ENCODE peak calls at places on chromosomes 3 and 15, in six cellular contexts. G, K, U, N, D and Q are unnamed samples. For H3K4me1, the result is how much of the 10 kb centered on the place peaks cover.

GRCh38 chr3:187931111-187931510 is 185.8 kb upstream of the BCL6 start:
- DNase-seq in U (no peak), K (no peak), D (no peak), N (no peak), G (no peak), Q (no peak)

GRCh38 chr3:12807960-12808359 is 11.5 kb downstream of the CAND2 start:
- DNase-seq in D (no peak), G (no peak), U (no peak), N (no peak), K (no peak), Q (peak)

GRCh38 chr15:49876401-49877038 is 242.5 kb downstream of the ATP8B4 start:
- DNase-seq in D (peak), G (no peak), U (no peak), N (no peak), K (peak), Q (no peak)

GRCh38 chr3:176561826-176562225 is 635.5 kb downstream of the TBL1XR1 start:
- DNase-seq in U (no peak), D (no peak), K (no peak), G (no peak), N (no peak), Q (no peak)

GRCh38 chr3:69012111-69012835 is 1.2 kb downstream of the EOGT start:
- DNase-seq in G (peak), K (no peak), N (no peak), D (peak), U (peak), Q (no peak)

GRCh38 chr3:72210248-72210647 is 425.3 kb upstream of the PROK2 start:
- DNase-seq in N (no peak), D (no peak), U (no peak), G (no peak), K (no peak), Q (no peak)

GRCh38 chr3:6928064-6928463 is 67.1 kb downstream of the GRM7 start:
- DNase-seq in D (no peak), U (no peak), K (no peak), G (no peak), N (no peak), Q (no peak)

GRCh38 chr15:39095218-39095879 is 485.5 kb upstream of the THBS1 start:
- DNase-seq in K (no peak), N (no peak), U (no peak), G (no peak), D (peak), Q (no peak)

GRCh38 chr15:88848203-88848602 is 45.0 kb downstream of the ACAN start:
- DNase-seq in G (no peak), N (no peak), U (no peak), K (no peak), D (no peak), Q (no peak)

GRCh38 chr3:50345586-50345985 is at the start of gene ZMYND10:
- DNase-seq in N (no peak), D (peak), U (no peak), G (peak), K (no peak), Q (peak)

GRCh38 chr3:4071481-4072184 is 231.5 kb upstream of the SETMAR start:
- DNase-seq in G (no peak), D (peak), K (no peak), N (no peak), U (no peak), Q (peak)

GRCh38 chr15:25251700-25252390 is 187.0 kb downstream of the UBE3A start:
- DNase-seq in D (no peak), N (no peak), G (peak), K (peak), U (peak), Q (peak)

GRCh38 chr3:183359036-183359435 is 69.4 kb downstream of the MCF2L2 start:
- DNase-seq in D (no peak), G (no peak), K (no peak), N (no peak), U (no peak), Q (no peak)

GRCh38 chr15:78315686-78316085 is 16.3 kb upstream of the SKIC8 start:
- DNase-seq in K (no peak), N (no peak), D (peak), U (no peak), G (no peak), Q (no peak)

GRCh38 chr15:78077860-78078187 is 313 bp upstream of the TBC1D2B start:
- DNase-seq in K (no peak), D (no peak), G (no peak), N (no peak), U (no peak), Q (no peak)

GRCh38 chr3:196360586-196360985 is 22.4 kb upstream of the TM4SF19 start:
- DNase-seq in U (no peak), G (no peak), K (peak), N (no peak), D (no peak), Q (no peak)

GRCh38 chr15:89171136-89172072 is 50.0 kb downstream of the RLBP1 start:
- DNase-seq in U (no peak), K (no peak), D (peak), G (peak), N (peak), Q (peak)

GRCh38 chr3:149401215-149401925 is 23.9 kb upstream of the TM4SF1 start:
- DNase-seq in K (no peak), G (no peak), D (no peak), N (no peak), U (no peak), Q (no peak)

GRCh38 chr3:60932669-60933068 is 318.6 kb downstream of the FHIT start:
- DNase-seq in D (no peak), K (no peak), G (no peak), N (no peak), U (no peak), Q (no peak)

GRCh38 chr3:13265016-13265415 is 155.1 kb downstream of the NUP210 start:
- DNase-seq in N (no peak), U (no peak), G (no peak), D (no peak), K (no peak), Q (peak)

GRCh38 chr3:171967137-171967783 is 72.1 kb upstream of the FNDC3B start:
- DNase-seq in G (peak), N (peak), U (no peak), K (no peak), D (no peak), Q (no peak)

GRCh38 chr3:194129581-194130133 is 6.3 kb upstream of the HES1 start:
- DNase-seq in N (no peak), G (no peak), D (peak), U (no peak), K (no peak), Q (peak)

GRCh38 chr3:102006812-102007485 is 157.6 kb downstream of the NFKBIZ start:
- DNase-seq in K (no peak), N (peak), G (peak), U (no peak), D (no peak), Q (no peak)

GRCh38 chr3:42683875-42684593 is 1.3 kb upstream of the KLHL40 start:
- DNase-seq in N (peak), U (peak), K (peak), G (peak), D (peak), Q (no peak)

GRCh38 chr15:80695911-80696651 is 971 bp downstream of the ABHD17C start:
- DNase-seq in U (peak), K (no peak), G (peak), D (peak), N (no peak), Q (no peak)

GRCh38 chr3:28980631-28981030 is 300.2 kb upstream of the RBMS3 start:
- DNase-seq in D (no peak), U (no peak), G (no peak), N (no peak), K (no peak), Q (no peak)

GRCh38 chr3:183745300-183746098 is 47.9 kb downstream of the YEATS2 start:
- DNase-seq in G (no peak), U (no peak), K (no peak), D (peak), N (no peak), Q (no peak)

GRCh38 chr15:71538922-71539321 is 271.4 kb upstream of the NR2E3 start:
- DNase-seq in K (peak), G (no peak), U (no peak), D (no peak), N (no peak), Q (no peak)

GRCh38 chr3:50563867-50564266 is 3.7 kb downstream of the C3orf18 start:
- DNase-seq in U (no peak), D (no peak), K (no peak), G (no peak), N (no peak), Q (no peak)

GRCh38 chr15:32029409-32029861 is 880 bp upstream of the CHRNA7 start:
- DNase-seq in K (no peak), G (no peak), D (peak), N (no peak), U (no peak), Q (peak)

GRCh38 chr15:51186121-51186795 is 91.6 kb upstream of the TNFAIP8L3 start:
- DNase-seq in U (no peak), N (no peak), K (no peak), D (no peak), G (no peak), Q (no peak)

GRCh38 chr3:14410501-14411165 is 8.2 kb downstream of the SLC6A6 start:
- DNase-seq in D (no peak), U (no peak), G (peak), K (no peak), N (peak), Q (peak)

GRCh38 chr3:65483475-65483874 is 555.2 kb downstream of the MAGI1 start:
- DNase-seq in K (no peak), U (no peak), N (no peak), D (peak), G (peak), Q (peak)

DNA sequence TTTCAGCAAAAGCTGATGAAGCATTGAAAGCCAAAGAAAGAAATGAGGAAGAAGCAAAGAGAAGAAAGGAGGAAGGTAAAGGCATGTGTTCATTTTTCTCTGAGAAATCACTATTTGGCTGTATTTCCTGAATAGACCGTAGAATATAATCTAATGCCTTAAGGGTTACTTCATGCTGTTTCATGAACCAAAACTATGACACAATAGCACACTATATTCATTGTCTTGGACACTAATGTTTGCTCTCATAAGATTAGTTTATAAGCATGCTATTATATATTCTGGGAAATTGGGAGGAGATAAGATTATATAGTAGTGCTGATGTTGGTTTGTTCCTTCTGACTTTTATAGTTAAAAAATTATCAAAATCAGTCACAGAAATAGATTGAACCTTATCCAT is 110.1 kb upstream of the MLF1 start:
- DNase-seq in K (no peak), U (no peak), D (no peak), N (no peak), G (no peak), Q (no peak)
- TF ChIP-seq POLR2AphosphoS5 in K (no peak), U (no peak), D (no peak), N (no peak), G (no peak), Q (no peak)

GRCh38 chr3:63817209-63817608 is 1.9 kb upstream of the C3orf49 start:
- DNase-seq in N (no peak), D (no peak), K (no peak), U (no peak), G (no peak), Q (no peak)
- H3K4me1 ChIP-seq in N (under half), D (under half), K (under half), U (under half), G (under half), Q (under half)

GRCh38 chr3:127261925-127262324 is 25.9 kb downstream of the PRR20G start:
- DNase-seq in G (no peak), N (no peak), K (no peak), D (no peak), U (no peak), Q (no peak)

GRCh38 chr3:127263586-127264231 is 24.1 kb downstream of the PRR20G start:
- DNase-seq in U (no peak), G (no peak), D (no peak), K (peak), N (no peak), Q (no peak)

GRCh38 chr3:127264292-127264691 is 23.6 kb downstream of the PRR20G start:
- DNase-seq in N (no peak), U (no peak), K (peak), D (no peak), G (no peak), Q (no peak)

GRCh38 chr3:127262533-127262932 is 25.3 kb downstream of the PRR20G start:
- DNase-seq in K (no peak), U (no peak), D (no peak), N (no peak), G (no peak), Q (no peak)

DNA sequence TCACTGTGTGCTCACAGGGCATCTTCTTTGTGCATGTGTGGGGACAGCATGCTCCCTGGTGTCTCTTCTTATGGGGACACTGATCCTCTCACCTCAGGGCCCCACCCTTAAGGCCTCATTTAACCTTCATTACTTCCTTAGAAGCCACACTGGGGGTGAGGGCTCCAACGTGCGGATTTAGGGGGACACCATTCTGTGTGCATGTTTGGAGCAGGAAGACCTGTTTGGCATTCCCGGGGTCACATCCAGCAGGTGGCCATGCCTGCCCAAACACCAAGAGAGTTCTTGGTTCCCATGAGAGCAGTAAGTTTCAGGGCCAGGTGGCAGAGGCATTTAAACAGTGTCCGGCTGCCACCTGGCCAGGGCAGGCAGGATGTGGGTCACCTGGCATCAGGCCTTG is 24.8 kb downstream of the PRR20G start:
- DNase-seq in N (no peak), U (no peak), K (peak), D (no peak), G (no peak), Q (no peak)
- TF ChIP-seq POLR2AphosphoS5 in N (no peak), U (no peak), K (no peak), D (no peak), G (no peak), Q (no peak)

GRCh38 chr15:44726136-44726535 is 10.2 kb upstream of the TRIM69 start:
- DNase-seq in D (no peak), G (no peak), K (no peak), U (no peak), N (no peak), Q (no peak)
- H3K4me1 ChIP-seq in D (under half), G (under half), K (under half), U (under half), N (under half), Q (half or more)